ENCODE peak calls at places on chromosome 1, in eight cellular contexts. T, V, L, U, Y, I, K and X are unnamed samples.

GRCh38 chr1:243287128-243287470 is 31.3 kb downstream of the SDCCAG8 start:
- DNase-seq in T (no peak), V (no peak), L (no peak), U (no peak), Y (no peak), I (no peak), K (no peak), X (no peak)

GRCh38 chr1:88731475-88731874 is 47.4 kb downstream of the PKN2 start:
- DNase-seq in T (peak), V (no peak), L (peak), U (no peak), Y (no peak), I (no peak), K (peak), X (peak)

GRCh38 chr1:111441573-111442192 is 7.4 kb downstream of the WDR77 start:
- DNase-seq in T (no peak), V (no peak), L (peak), U (peak), Y (no peak), I (peak), K (peak), X (no peak)

GRCh38 chr1:163528710-163529348 is 207.1 kb downstream of the NUF2 start:
- DNase-seq in T (no peak), V (peak), L (peak), U (no peak), Y (no peak), I (no peak), K (peak), X (peak)

GRCh38 chr1:23384312-23385058 is 14.8 kb upstream of the ZNF436 start:
- DNase-seq in T (no peak), V (no peak), L (peak), U (no peak), Y (no peak), I (no peak), K (no peak), X (no peak)

GRCh38 chr1:40519517-40519916 is 10.9 kb downstream of the EXO5 start:
- DNase-seq in T (no peak), V (no peak), L (peak), U (no peak), Y (no peak), I (no peak), K (no peak), X (no peak)

GRCh38 chr1:156749429-156750118 is 1.9 kb downstream of the HDGF start:
- DNase-seq in T (no peak), V (no peak), L (no peak), U (no peak), Y (peak), I (no peak), K (no peak), X (no peak)

GRCh38 chr1:232844791-232845190 is 39.6 kb downstream of the MAP10 start:
- DNase-seq in T (no peak), V (no peak), L (peak), U (no peak), Y (no peak), I (no peak), K (peak), X (peak)

GRCh38 chr1:16012590-16013219 is 5.1 kb downstream of the HSPB7 start:
- DNase-seq in T (no peak), V (peak), L (peak), U (no peak), Y (peak), I (no peak), K (peak), X (peak)

GRCh38 chr1:12553963-12554362 is 64.0 kb downstream of the DHRS3 start:
- DNase-seq in T (no peak), V (peak), L (no peak), U (no peak), Y (peak), I (no peak), K (no peak), X (no peak)

GRCh38 chr1:12556368-12556930 is 61.6 kb downstream of the DHRS3 start:
- DNase-seq in T (no peak), V (peak), L (peak), U (no peak), Y (peak), I (no peak), K (no peak), X (peak)

GRCh38 chr1:12555411-12556367 is 62.3 kb downstream of the DHRS3 start:
- DNase-seq in T (no peak), V (peak), L (no peak), U (no peak), Y (peak), I (no peak), K (no peak), X (no peak)

GRCh38 chr1:12552951-12553921 is 64.8 kb downstream of the DHRS3 start:
- DNase-seq in T (no peak), V (peak), L (peak), U (no peak), Y (peak), I (no peak), K (no peak), X (no peak)

DNA sequence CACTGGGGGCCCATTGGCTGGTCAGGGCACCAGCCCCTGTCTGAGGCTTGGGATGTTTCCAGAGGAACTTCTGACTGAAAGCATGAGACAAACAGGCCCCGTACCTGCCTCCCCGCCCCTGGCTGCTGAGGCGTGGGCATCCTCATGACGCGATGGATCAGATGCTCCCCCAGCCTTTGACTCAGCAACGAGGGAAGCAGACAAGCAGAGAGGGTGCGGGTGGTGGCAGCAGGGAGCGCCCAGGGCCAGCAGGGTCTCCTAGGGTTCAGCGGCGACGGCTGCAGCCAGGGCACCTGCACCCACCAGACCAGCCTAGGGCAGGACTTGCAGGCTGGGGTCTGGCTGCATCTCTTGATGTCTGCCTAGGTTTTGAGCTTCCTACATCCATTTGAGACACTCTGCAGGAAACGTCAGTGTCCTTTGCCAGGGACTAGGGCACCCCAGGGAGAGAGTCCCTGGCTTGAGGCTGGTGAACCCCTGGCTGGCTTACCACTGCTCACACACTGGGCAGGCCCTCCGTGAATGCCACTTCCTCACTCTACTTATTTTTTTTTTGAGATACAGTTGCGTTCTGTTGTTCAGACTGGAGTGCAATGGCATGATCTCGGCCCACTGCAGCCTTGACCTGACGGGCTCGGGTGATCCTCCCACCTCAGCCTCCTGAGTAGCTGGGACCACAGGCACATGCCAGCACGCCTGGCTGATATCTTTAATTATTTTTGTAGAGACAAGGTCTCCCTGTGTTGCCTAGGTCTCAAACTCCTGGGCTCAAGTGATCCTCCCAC is 63.3 kb downstream of the DHRS3 start:
- DNase-seq in T (no peak), V (peak), L (no peak), U (no peak), Y (peak), I (no peak), K (no peak), X (no peak)
- H3K4me3 ChIP-seq in T (no peak), V (no peak), L (no peak), U (no peak), Y (no peak), I (no peak), K (no peak), X (no peak)

GRCh38 chr1:84969489-84970250 is 27.2 kb downstream of the MCOLN2 start:
- DNase-seq in T (no peak), V (no peak), L (no peak), U (no peak), Y (no peak), I (no peak), K (peak), X (no peak)
- H3K4me3 ChIP-seq in T (no peak), V (no peak), L (no peak), U (no peak), Y (no peak), I (no peak), K (no peak), X (no peak)

GRCh38 chr1:202343652-202344349 is 2.1 kb upstream of the UBE2T start:
- DNase-seq in T (no peak), V (no peak), L (peak), U (peak), Y (no peak), I (peak), K (peak), X (peak)
- H3K4me3 ChIP-seq in T (no peak), V (no peak), L (no peak), U (no peak), Y (no peak), I (no peak), K (peak), X (no peak)

GRCh38 chr1:210915890-210916507 is 217.9 kb downstream of the KCNH1 start:
- DNase-seq in T (no peak), V (no peak), L (no peak), U (no peak), Y (no peak), I (no peak), K (no peak), X (no peak)
- H3K4me3 ChIP-seq in T (no peak), V (no peak), L (no peak), U (no peak), Y (no peak), I (no peak), K (no peak), X (no peak)

DNA sequence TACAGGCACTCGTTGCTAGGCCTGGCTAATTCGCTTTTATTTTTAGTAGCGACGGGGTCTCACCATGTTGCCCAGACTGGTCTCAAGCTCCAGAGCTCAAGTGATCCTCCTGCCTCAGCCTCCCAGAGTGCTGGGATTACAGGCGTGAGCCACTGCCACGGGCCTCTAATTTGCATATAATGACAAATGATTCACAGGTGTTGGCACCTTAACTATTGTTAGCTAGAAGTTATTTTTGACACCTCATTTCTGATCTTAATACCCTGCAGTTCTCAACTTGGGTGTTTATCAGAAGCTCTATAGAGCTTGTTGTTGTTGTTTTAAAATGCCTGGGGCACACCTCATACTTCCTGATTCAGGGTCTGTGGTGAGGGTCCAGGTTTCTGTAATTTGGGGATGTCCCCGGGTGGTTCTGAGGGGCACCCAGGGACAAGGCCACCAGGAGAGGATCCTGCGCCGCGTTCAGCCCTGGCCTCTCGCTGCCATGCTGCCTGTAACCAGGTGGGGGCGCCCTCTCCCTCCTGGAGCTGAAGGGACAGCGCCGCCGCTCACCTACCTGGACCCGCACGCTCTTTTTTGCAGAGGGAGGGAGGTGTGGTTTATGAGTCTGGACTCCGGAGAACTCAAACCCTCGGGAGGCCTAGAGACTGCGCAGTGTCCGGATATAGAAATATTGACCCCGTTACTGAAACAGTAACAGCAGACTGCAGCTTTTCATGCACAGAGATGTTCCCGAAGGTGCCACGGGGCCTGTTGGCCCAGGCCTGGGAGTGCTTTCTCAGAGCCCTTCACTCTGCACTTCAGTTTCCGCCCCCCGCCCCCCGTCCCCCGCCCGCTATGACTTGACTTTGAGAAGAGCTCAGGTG is 23.0 kb upstream of the NEK2 start:
- DNase-seq in T (no peak), V (peak), L (peak), U (peak), Y (peak), I (peak), K (peak), X (peak)
- H3K4me3 ChIP-seq in T (no peak), V (no peak), L (no peak), U (no peak), Y (peak), I (peak), K (peak), X (peak)

GRCh38 chr1:7068552-7068951 is 283.3 kb downstream of the CAMTA1 start:
- DNase-seq in T (no peak), V (no peak), L (no peak), U (no peak), Y (no peak), I (no peak), K (no peak), X (no peak)

GRCh38 chr1:7070389-7071029 is 285.3 kb downstream of the CAMTA1 start:
- DNase-seq in T (peak), V (peak), L (peak), U (peak), Y (no peak), I (peak), K (peak), X (peak)

GRCh38 chr1:7063981-7064380 is 278.7 kb downstream of the CAMTA1 start:
- DNase-seq in T (no peak), V (no peak), L (no peak), U (no peak), Y (no peak), I (no peak), K (no peak), X (no peak)

DNA sequence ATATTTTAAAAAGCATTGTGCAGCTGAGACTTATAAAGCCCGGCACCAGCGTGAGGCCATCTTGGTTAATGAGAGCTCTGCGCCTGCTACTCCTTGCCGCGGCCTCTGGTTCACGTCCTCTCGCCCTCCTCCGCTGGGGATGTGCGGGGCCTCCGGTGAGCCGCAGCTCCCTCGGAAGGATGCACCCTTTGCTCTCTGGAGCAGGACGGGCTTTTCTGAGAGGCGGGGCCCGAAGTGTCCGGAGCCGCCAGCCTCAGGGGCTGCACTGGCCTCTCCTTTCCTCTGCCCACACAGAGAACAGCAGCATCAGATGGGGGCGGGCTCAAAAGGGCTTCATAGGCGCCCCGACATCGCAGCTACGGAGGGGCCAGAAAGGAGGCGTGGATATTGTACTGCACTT is 284.6 kb downstream of the CAMTA1 start:
- DNase-seq in T (no peak), V (no peak), L (peak), U (no peak), Y (no peak), I (peak), K (no peak), X (no peak)
- H3K4me3 ChIP-seq in T (peak), V (no peak), L (peak), U (no peak), Y (peak), I (peak), K (no peak), X (peak)

GRCh38 chr1:160656737-160657476 is 10.1 kb upstream of the SLAMF1 start:
- DNase-seq in T (no peak), V (no peak), L (no peak), U (no peak), Y (no peak), I (no peak), K (peak), X (no peak)

GRCh38 chr1:160657477-160657820 is 10.6 kb upstream of the SLAMF1 start:
- DNase-seq in T (no peak), V (no peak), L (no peak), U (no peak), Y (no peak), I (no peak), K (peak), X (no peak)

GRCh38 chr1:160651428-160652064 is 4.7 kb upstream of the SLAMF1 start:
- DNase-seq in T (no peak), V (no peak), L (no peak), U (no peak), Y (no peak), I (no peak), K (peak), X (no peak)

GRCh38 chr1:160653620-160654016 is 6.8 kb upstream of the SLAMF1 start:
- DNase-seq in T (no peak), V (no peak), L (no peak), U (no peak), Y (no peak), I (no peak), K (peak), X (no peak)

GRCh38 chr1:160652924-160653619 is 6.2 kb upstream of the SLAMF1 start:
- DNase-seq in T (no peak), V (no peak), L (no peak), U (no peak), Y (no peak), I (no peak), K (peak), X (no peak)
- H3K4me3 ChIP-seq in T (no peak), V (no peak), L (no peak), U (no peak), Y (no peak), I (no peak), K (peak), X (no peak)

DNA sequence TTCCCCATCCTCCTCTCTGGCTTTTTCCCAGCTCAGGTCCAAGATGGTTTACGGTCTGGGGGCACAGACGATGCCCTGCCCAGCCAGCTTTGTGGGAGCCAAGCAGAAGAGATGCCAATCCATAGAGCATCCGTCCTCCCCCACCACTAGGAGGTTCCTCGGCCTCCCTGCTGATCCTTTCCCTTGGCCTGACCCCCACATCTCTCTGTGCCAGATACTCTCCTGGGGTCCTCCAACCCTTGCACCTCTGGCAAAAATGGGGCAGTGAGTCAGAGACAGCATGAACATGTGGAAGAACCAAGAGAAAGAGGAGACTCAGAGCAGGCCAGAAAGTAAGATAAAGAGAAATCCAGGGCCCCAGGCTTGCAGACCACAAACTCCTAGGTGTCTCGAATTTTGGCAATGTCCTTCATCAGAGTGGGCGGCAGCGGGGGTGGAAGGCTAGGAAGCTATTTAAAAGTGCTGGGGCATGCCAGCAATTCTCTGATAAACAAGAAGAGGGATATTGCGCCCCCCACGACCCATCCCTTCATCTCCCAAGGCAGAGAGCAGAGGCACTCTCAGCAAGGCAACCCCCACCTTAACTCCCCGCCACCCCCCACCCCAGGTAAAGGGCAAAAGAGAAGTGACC is 11.4 kb downstream of the BLACAT1 start:
- DNase-seq in T (no peak), V (no peak), L (no peak), U (no peak), Y (no peak), I (no peak), K (no peak), X (no peak)
- H3K4me3 ChIP-seq in T (no peak), V (no peak), L (no peak), U (no peak), Y (no peak), I (no peak), K (no peak), X (no peak)

GRCh38 chr1:183807549-183808168 is 2.7 kb downstream of the RGL1 start:
- DNase-seq in T (peak), V (no peak), L (peak), U (no peak), Y (no peak), I (no peak), K (peak), X (peak)
- H3K4me3 ChIP-seq in T (peak), V (no peak), L (no peak), U (no peak), Y (peak), I (no peak), K (peak), X (peak)